ENCODE peak calls at places on chromosome 21, in five cellular contexts. A is cardiac fibroblast, U is heart left ventricle, R is lower lobe of right lung, Z is HAP-1. B is an unnamed sample.

GRCh38 chr21:16388291-16388690 is 658.5 kb downstream of the USP25 start:
- DNase-seq in A (no peak), U (no peak), R (no peak), Z (no peak), B (no peak)

GRCh38 chr21:45080639-45081414 is 6.4 kb downstream of the ADARB1 start:
- DNase-seq in A (peak), U (no peak), R (no peak), Z (no peak), B (peak)

GRCh38 chr21:41071410-41071809 is 96.5 kb upstream of the BACE2 start:
- DNase-seq in A (no peak), U (no peak), R (no peak), Z (no peak), B (no peak)

GRCh38 chr21:39860600-39860999 is 6.6 kb upstream of the PCP4 start:
- DNase-seq in A (no peak), U (no peak), R (no peak), Z (no peak), B (no peak)

GRCh38 chr21:24895885-24896734 is 711.2 kb downstream of the MRPL39 start:
- DNase-seq in A (peak), U (no peak), R (no peak), Z (peak), B (peak)

GRCh38 chr21:35637431-35637830 is 422.9 kb downstream of the SETD4 start:
- DNase-seq in A (peak), U (no peak), R (no peak), Z (no peak), B (peak)

GRCh38 chr21:29825936-29826335 is 113.9 kb downstream of the GRIK1 start:
- DNase-seq in A (no peak), U (no peak), R (no peak), Z (no peak), B (no peak)

GRCh38 chr21:29072873-29073221 is 601 bp downstream of the CCT8 start:
- DNase-seq in A (peak), U (no peak), R (no peak), Z (no peak), B (peak)

GRCh38 chr21:45543371-45543709 is 1.1 kb upstream of the SLC19A1 start:
- DNase-seq in A (no peak), U (peak), R (peak), Z (no peak), B (no peak)

GRCh38 chr21:42530167-42530518 is 16.5 kb downstream of the SLC37A1 start:
- DNase-seq in A (no peak), U (no peak), R (no peak), Z (no peak), B (no peak)

GRCh38 chr21:14684071-14684470 is 138.0 kb upstream of the SAMSN1 start:
- DNase-seq in A (no peak), U (no peak), R (no peak), Z (no peak), B (no peak)

GRCh38 chr21:29181799-29182470 is 51.5 kb downstream of the MAP3K7CL start:
- DNase-seq in A (peak), U (no peak), R (no peak), Z (no peak), B (peak)

GRCh38 chr21:45698493-45698947 is 55.0 kb downstream of the PCBP3 start:
- DNase-seq in A (peak), U (peak), R (no peak), Z (no peak), B (peak)

GRCh38 chr21:15848632-15849031 is 118.8 kb downstream of the USP25 start:
- DNase-seq in A (no peak), U (no peak), R (no peak), Z (no peak), B (peak)

GRCh38 chr21:40200962-40201361 is 333.7 kb downstream of the PCP4 start:
- DNase-seq in A (no peak), U (no peak), R (no peak), Z (no peak), B (no peak)

GRCh38 chr21:16116798-16117197 is 387.0 kb downstream of the USP25 start:
- DNase-seq in A (peak), U (no peak), R (no peak), Z (no peak), B (peak)

GRCh38 chr21:37237346-37237745 is 29.8 kb downstream of the VPS26C start:
- DNase-seq in A (no peak), U (no peak), R (no peak), Z (no peak), B (no peak)

GRCh38 chr21:41670056-41670805 is 96.6 kb downstream of the RIPK4 start:
- DNase-seq in A (no peak), U (no peak), R (no peak), Z (no peak), B (no peak)

GRCh38 chr21:46425566-46425965 is 33.1 kb upstream of the DIP2A start:
- DNase-seq in A (no peak), U (peak), R (peak), Z (no peak), B (no peak)

GRCh38 chr21:42456457-42456856 is 39.6 kb downstream of the RSPH1 start:
- DNase-seq in A (no peak), U (no peak), R (no peak), Z (no peak), B (peak)

GRCh38 chr21:40204956-40205355 is 337.7 kb downstream of the PCP4 start:
- DNase-seq in A (no peak), U (no peak), R (no peak), Z (no peak), B (no peak)

GRCh38 chr21:16942703-16943102 is 570.1 kb upstream of the CXADR start:
- DNase-seq in A (peak), U (no peak), R (no peak), Z (peak), B (peak)

GRCh38 chr21:42392731-42393442 is 3.0 kb downstream of the TMPRSS3 start:
- DNase-seq in A (no peak), U (peak), R (no peak), Z (no peak), B (peak)

DNA sequence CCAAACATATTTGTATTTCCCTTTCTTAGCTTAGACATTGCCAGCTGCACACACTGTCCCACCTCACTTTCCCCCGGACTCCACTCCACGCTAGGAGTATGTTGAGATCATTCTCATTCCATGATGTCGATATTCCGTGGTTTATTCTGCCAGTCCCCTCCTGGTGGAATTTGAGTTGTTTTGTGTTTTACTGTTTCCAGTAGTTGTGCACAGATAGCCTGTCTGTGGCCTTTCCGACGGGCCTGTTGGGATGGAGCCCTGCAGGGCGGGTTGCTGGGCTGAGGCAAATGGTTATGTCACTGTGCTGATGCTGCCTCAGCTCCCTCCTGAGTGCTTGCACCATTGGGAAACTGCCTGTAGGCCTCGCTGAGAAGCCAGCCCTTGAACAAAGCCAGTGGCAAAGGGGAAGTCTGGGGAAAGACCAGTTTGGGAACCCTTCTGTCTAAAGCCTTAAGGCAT is 12.8 kb downstream of the TRAPPC10 start:
- DNase-seq in A (peak), U (peak), R (peak), Z (no peak), B (peak)
- H3K4me3 ChIP-seq in A (no peak), U (no peak), R (no peak), Z (no peak), B (no peak)

DNA sequence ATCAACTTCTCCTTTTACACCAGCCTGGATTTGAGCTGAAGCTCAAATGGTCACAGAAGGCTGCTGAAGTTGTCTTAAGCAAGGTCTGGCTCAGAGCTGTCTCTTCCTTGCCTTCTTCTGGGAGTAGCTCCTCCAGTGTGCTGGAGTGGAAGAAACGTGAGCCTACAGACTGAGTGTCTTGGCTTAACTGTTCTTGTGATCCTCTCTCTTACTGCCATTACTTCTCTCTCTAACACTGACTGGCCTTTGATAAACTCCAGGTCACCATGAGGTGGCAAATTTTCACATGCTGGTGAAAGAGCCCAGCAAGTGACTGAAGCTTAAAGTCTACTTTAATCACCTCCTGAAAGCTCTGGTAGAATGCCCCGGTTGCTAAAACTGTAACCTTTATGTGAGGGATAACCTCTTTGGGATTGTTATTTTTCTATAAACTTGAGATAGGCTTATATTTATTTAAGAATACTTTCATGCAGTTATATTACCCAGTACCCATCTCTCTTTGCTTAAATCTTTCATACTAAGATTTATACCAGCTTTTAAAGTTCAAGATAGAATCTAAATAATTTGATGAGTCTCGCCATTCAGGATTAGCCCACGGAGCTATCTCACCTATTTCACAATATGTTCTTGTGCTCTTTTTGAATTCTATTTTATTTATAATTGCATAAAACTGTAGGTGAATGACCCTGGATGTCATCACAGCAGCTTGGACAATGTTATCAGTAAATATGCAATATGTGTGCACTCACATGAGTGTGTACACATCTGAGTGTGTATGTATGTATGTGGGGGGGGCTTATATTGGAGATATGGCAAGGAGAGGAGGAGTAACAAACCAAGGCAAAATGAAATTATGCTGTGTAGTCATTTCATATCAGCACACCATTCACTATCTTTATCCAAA is 924.0 kb downstream of the LTN1 start:
- DNase-seq in A (no peak), U (no peak), R (no peak), Z (no peak), B (peak)
- H3K4me3 ChIP-seq in A (no peak), U (no peak), R (no peak), Z (no peak), B (no peak)

GRCh38 chr21:38441153-38441552 is 57.1 kb downstream of the ERG start:
- DNase-seq in A (no peak), U (no peak), R (no peak), Z (no peak), B (no peak)
- H3K4me3 ChIP-seq in A (no peak), U (no peak), R (no peak), Z (no peak), B (no peak)

GRCh38 chr21:31673513-31673912 is 14.0 kb downstream of the SOD1 start:
- DNase-seq in A (no peak), U (no peak), R (no peak), Z (no peak), B (no peak)

GRCh38 chr21:31670065-31670464 is 10.6 kb downstream of the SOD1 start:
- DNase-seq in A (no peak), U (no peak), R (no peak), Z (no peak), B (no peak)

GRCh38 chr21:31671931-31672330 is 12.4 kb downstream of the SOD1 start:
- DNase-seq in A (no peak), U (no peak), R (no peak), Z (no peak), B (no peak)

GRCh38 chr21:31668651-31669491 is 9.4 kb downstream of the SOD1 start:
- DNase-seq in A (no peak), U (no peak), R (no peak), Z (peak), B (no peak)

GRCh38 chr21:31671146-31671716 is 11.7 kb downstream of the SOD1 start:
- DNase-seq in A (no peak), U (no peak), R (no peak), Z (no peak), B (no peak)
- H3K4me3 ChIP-seq in A (no peak), U (no peak), R (no peak), Z (no peak), B (no peak)

DNA sequence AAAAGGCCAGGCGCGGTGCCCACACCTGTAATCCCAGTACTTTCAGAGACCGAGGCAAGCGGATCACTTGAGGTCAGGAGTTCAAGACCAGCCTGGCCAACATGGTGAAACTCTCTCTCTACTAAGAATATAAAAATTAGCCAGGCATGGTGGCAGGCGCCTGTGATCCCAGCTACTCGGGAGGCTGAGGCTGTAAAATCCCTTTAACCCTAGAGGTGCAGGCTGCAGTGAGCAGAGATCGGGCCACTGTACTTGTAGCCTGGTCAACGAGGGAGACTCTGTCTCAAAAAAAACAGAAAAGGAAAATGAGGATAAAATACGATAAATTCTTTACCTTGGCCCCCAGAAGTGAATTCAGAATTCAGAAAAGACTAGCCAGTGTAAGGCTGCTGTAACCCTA is 1.6 kb downstream of the TMEM50B start:
- DNase-seq in A (no peak), U (no peak), R (no peak), Z (no peak), B (no peak)
- H3K4me3 ChIP-seq in A (peak), U (peak), R (peak), Z (peak), B (peak)

DNA sequence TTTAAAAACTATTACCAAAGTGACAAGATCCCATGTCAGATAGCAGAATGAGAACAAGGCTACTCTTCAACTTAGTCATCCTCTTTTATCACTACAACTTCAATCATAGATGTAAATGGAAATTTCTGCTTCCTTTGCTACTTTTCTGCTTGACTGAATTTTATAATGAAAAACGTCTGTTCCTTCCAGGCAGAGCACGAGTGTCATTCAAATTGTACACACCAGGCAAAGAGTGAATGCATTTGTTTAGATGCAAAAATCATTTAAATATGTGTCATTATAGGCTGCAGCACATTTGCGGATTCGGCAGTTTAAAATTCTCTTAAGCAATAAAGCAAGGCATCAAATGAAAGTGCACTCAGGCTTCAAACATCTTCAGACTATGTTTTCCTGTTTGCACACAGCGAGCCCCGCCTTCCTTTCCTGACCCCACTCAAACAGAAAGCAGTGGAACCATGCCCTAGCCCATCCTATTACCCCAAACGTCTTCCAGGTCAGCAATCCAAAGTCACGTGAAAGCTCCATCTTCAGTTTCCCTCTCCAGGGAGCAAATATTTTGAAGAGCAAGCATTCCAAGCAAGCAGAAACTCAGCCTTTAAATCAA is 99.6 kb downstream of the APP start:
- DNase-seq in A (peak), U (no peak), R (peak), Z (peak), B (peak)
- H3K4me3 ChIP-seq in A (no peak), U (no peak), R (peak), Z (no peak), B (peak)